ENCODE peak calls at places on chromosomes 11 and 22, in six cellular contexts. B, H, J, Y, V and O are unnamed samples.

GRCh38 chr11:102399189-102399588 is 52.2 kb downstream of the BIRC2 start:
- DNase-seq in B (no peak), H (no peak), J (no peak), Y (no peak), V (no peak), O (no peak)

GRCh38 chr11:44987506-44987905 is 36.8 kb upstream of the TP53I11 start:
- DNase-seq in B (no peak), H (no peak), J (no peak), Y (no peak), V (no peak), O (no peak)

GRCh38 chr11:132576706-132577105 is 955.6 kb downstream of the OPCML start:
- DNase-seq in B (peak), H (peak), J (no peak), Y (peak), V (no peak), O (no peak)

GRCh38 chr11:78791254-78791653 is 216.6 kb upstream of the NARS2 start:
- DNase-seq in B (no peak), H (no peak), J (no peak), Y (no peak), V (no peak), O (no peak)

GRCh38 chr11:96259053-96259837 is 83.8 kb downstream of the MAML2 start:
- DNase-seq in B (no peak), H (peak), J (no peak), Y (no peak), V (peak), O (no peak)

GRCh38 chr11:2584812-2585565 is 114.8 kb downstream of the KCNQ1OT1 start:
- DNase-seq in B (no peak), H (no peak), J (peak), Y (no peak), V (no peak), O (no peak)

GRCh38 chr11:12207384-12208150 is 97.2 kb downstream of the MICAL2 start:
- DNase-seq in B (no peak), H (peak), J (no peak), Y (no peak), V (peak), O (peak)

GRCh38 chr22:22380098-22381030 is 128.2 kb downstream of the ZNF280B start:
- DNase-seq in B (no peak), H (no peak), J (no peak), Y (peak), V (peak), O (peak)

GRCh38 chr11:32870676-32871075 is 21.9 kb upstream of the QSER1 start:
- DNase-seq in B (no peak), H (no peak), J (no peak), Y (peak), V (peak), O (no peak)

GRCh38 chr11:108122166-108122628 is 830 bp downstream of the ACAT1 start:
- DNase-seq in B (peak), H (peak), J (no peak), Y (peak), V (peak), O (peak)

GRCh38 chr22:31857247-31857646 is 87.1 kb upstream of the YWHAH start:
- DNase-seq in B (no peak), H (no peak), J (peak), Y (peak), V (no peak), O (no peak)

GRCh38 chr11:3631331-3631730 is 10.5 kb downstream of the ART5 start:
- DNase-seq in B (no peak), H (no peak), J (no peak), Y (no peak), V (no peak), O (no peak)

GRCh38 chr11:62508336-62509058 is 38.1 kb downstream of the AHNAK start:
- DNase-seq in B (peak), H (peak), J (peak), Y (peak), V (peak), O (peak)

GRCh38 chr11:118291453-118291852 is 13.1 kb upstream of the CD3E start:
- DNase-seq in B (no peak), H (no peak), J (no peak), Y (no peak), V (peak), O (no peak)

GRCh38 chr22:48959496-48959895 is 868.2 kb downstream of the BRD1 start:
- DNase-seq in B (no peak), H (no peak), J (peak), Y (no peak), V (no peak), O (no peak)

GRCh38 chr22:37996079-37996478 is 11.7 kb upstream of the SOX10 start:
- DNase-seq in B (peak), H (no peak), J (no peak), Y (no peak), V (no peak), O (no peak)

GRCh38 chr11:34114471-34114870 is 9.0 kb downstream of the NAT10 start:
- DNase-seq in B (no peak), H (no peak), J (no peak), Y (no peak), V (no peak), O (no peak)

GRCh38 chr11:111586305-111586915 is 15.8 kb upstream of the SIK2 start:
- DNase-seq in B (no peak), H (peak), J (no peak), Y (peak), V (peak), O (no peak)

GRCh38 chr11:818396-819128 is at the start of gene PNPLA2:
- DNase-seq in B (no peak), H (no peak), J (no peak), Y (no peak), V (peak), O (peak)

GRCh38 chr11:120307476-120307875 is 17.6 kb upstream of the TLCD5 start:
- DNase-seq in B (no peak), H (no peak), J (no peak), Y (no peak), V (no peak), O (no peak)

GRCh38 chr11:10304495-10305261 is at the start of gene ADM:
- DNase-seq in B (peak), H (peak), J (peak), Y (peak), V (peak), O (peak)

GRCh38 chr11:123173040-123173855 is 21.8 kb downstream of the CLMP start:
- DNase-seq in B (peak), H (peak), J (no peak), Y (no peak), V (peak), O (no peak)

GRCh38 chr11:113859665-113860064 is 15.7 kb downstream of the USP28 start:
- DNase-seq in B (no peak), H (no peak), J (no peak), Y (no peak), V (no peak), O (no peak)

GRCh38 chr22:35335468-35335867 is 35.8 kb downstream of the TOM1 start:
- DNase-seq in B (no peak), H (no peak), J (no peak), Y (no peak), V (no peak), O (no peak)

GRCh38 chr11:74162688-74163467 is 7.9 kb downstream of the C2CD3 start:
- DNase-seq in B (no peak), H (peak), J (no peak), Y (no peak), V (no peak), O (no peak)

GRCh38 chr22:36233796-36234195 is 5.5 kb downstream of the APOL2 start:
- DNase-seq in B (no peak), H (no peak), J (no peak), Y (no peak), V (no peak), O (no peak)

GRCh38 chr22:50670914-50671538 is 1.6 kb upstream of the SHANK3 start:
- DNase-seq in B (no peak), H (no peak), J (no peak), Y (no peak), V (no peak), O (no peak)

GRCh38 chr11:15195454-15196200 is 80.9 kb downstream of the INSC start:
- DNase-seq in B (no peak), H (no peak), J (no peak), Y (no peak), V (no peak), O (no peak)

GRCh38 chr11:106842134-106842533 is 176.1 kb downstream of the GUCY1A2 start:
- DNase-seq in B (no peak), H (no peak), J (no peak), Y (no peak), V (no peak), O (no peak)

GRCh38 chr11:132134322-132134721 is 763.9 kb downstream of the NTM start:
- DNase-seq in B (no peak), H (peak), J (no peak), Y (no peak), V (peak), O (no peak)

GRCh38 chr11:34654491-34655334 is 33.8 kb downstream of the EHF start:
- DNase-seq in B (peak), H (no peak), J (peak), Y (no peak), V (peak), O (no peak)

GRCh38 chr11:67267188-67268035 is 1.1 kb downstream of the GRK2 start:
- DNase-seq in B (no peak), H (no peak), J (peak), Y (no peak), V (peak), O (peak)

GRCh38 chr11:66288866-66289547 is at the start of gene YIF1A:
- DNase-seq in B (peak), H (peak), J (peak), Y (peak), V (peak), O (peak)

GRCh38 chr22:20748820-20749428 is 25.0 kb upstream of the SERPIND1 start:
- DNase-seq in B (no peak), H (peak), J (no peak), Y (no peak), V (no peak), O (no peak)

GRCh38 chr11:69200331-69201047 is 44.8 kb downstream of the SMIM38 start:
- DNase-seq in B (no peak), H (no peak), J (no peak), Y (peak), V (no peak), O (no peak)

GRCh38 chr22:46377566-46378498 is 42.3 kb downstream of the TRMU start:
- DNase-seq in B (no peak), H (no peak), J (no peak), Y (peak), V (peak), O (peak)

DNA sequence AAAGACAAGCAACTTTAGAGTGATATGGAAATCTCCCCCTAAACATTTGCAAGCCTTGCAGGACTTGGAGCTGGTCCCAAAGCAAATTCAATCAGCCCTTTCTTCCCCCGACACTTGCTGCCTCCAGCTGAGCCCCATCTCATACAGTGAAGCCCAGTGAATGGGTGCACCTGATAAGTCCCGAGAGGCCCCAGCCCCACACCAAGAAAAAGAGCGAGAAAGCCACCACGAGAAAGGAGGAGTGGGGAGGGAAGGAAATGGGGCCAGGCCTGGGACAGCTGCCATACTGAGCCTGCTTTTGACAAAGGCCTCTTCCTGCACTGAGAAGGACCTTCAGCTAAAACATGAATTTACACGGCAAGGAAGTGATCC is 35.1 kb downstream of the SPATA19 start:
- DNase-seq in B (no peak), H (no peak), J (no peak), Y (no peak), V (no peak), O (no peak)
- H3K4me3 ChIP-seq in B (no peak), H (no peak), J (no peak), Y (no peak), V (no peak), O (no peak)

DNA sequence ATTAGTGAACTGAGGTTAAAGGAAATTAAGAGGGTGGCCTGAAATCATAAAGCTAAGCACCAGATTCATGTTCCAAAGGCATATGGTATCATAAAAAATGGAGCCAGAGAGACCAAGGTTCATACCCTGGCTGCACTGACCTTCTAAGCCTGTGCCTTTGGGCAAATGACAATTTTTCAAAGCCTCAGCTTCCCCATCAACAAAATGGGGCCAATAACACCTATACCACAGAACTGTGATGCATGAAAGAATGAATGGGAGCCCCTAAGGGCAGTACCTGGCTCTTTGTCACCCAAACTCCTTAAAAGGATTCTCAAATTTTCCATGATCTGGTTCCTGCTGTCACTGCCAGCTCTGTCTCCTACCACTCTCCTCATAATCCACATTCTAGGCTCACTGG is 72.5 kb downstream of the RAB30 start:
- DNase-seq in B (no peak), H (no peak), J (no peak), Y (no peak), V (no peak), O (no peak)
- H3K4me3 ChIP-seq in B (no peak), H (no peak), J (no peak), Y (no peak), V (no peak), O (no peak)

GRCh38 chr22:43276311-43276710 is 66.9 kb downstream of the SCUBE1 start:
- DNase-seq in B (no peak), H (no peak), J (no peak), Y (no peak), V (no peak), O (no peak)

GRCh38 chr22:43275545-43275981 is 67.6 kb downstream of the SCUBE1 start:
- DNase-seq in B (peak), H (no peak), J (no peak), Y (peak), V (peak), O (no peak)

GRCh38 chr22:43279867-43280519 is 63.2 kb downstream of the SCUBE1 start:
- DNase-seq in B (no peak), H (no peak), J (no peak), Y (peak), V (no peak), O (no peak)

GRCh38 chr22:43277091-43277490 is 66.1 kb downstream of the SCUBE1 start:
- DNase-seq in B (no peak), H (no peak), J (no peak), Y (no peak), V (no peak), O (no peak)

DNA sequence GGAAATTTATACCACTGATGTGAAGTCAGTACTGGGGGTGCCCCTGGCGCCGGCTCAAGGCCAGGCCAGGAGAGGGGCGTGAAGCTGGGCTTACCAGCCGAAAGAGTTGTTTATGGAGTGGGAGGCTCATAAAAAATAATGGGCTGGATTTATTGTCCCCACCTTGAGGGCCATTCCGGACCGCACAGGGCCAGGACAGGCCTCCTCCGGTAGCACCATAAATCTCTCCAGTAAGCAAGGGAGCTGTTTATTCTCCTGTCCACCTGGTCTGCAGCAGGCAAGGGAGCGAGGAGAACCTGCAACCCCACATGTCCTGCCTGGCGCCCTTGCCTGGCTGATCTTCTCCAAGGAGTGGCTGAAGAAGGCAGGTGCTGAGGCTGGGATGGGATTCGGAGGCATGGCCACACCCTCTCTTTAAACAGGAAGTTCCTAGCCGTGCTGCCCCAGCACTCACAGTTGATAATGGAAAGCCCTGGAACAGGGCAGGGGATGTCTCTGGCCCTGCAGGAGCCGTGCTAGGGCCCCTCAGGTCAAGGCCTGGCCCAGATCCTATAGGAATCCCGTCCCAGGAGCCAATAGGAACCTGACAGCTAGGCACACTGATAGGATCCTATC is 65.1 kb downstream of the SCUBE1 start:
- DNase-seq in B (no peak), H (no peak), J (no peak), Y (no peak), V (peak), O (peak)
- H3K4me3 ChIP-seq in B (no peak), H (no peak), J (no peak), Y (no peak), V (no peak), O (no peak)

GRCh38 chr22:39176673-39177455 is 24.4 kb upstream of the CBX7 start:
- DNase-seq in B (no peak), H (no peak), J (no peak), Y (no peak), V (no peak), O (no peak)
- H3K4me3 ChIP-seq in B (no peak), H (no peak), J (no peak), Y (no peak), V (no peak), O (no peak)

GRCh38 chr22:45055936-45056335 is 46.1 kb upstream of the PHF21B start:
- DNase-seq in B (no peak), H (no peak), J (no peak), Y (no peak), V (no peak), O (no peak)

GRCh38 chr22:45053571-45053970 is 43.8 kb upstream of the PHF21B start:
- DNase-seq in B (no peak), H (no peak), J (no peak), Y (no peak), V (no peak), O (no peak)

GRCh38 chr22:45051419-45051818 is 41.6 kb upstream of the PHF21B start:
- DNase-seq in B (no peak), H (no peak), J (no peak), Y (no peak), V (no peak), O (no peak)

GRCh38 chr22:45051946-45052345 is 42.1 kb upstream of the PHF21B start:
- DNase-seq in B (no peak), H (no peak), J (no peak), Y (no peak), V (no peak), O (no peak)

GRCh38 chr22:45053094-45053493 is 43.3 kb upstream of the PHF21B start:
- DNase-seq in B (no peak), H (no peak), J (no peak), Y (no peak), V (no peak), O (no peak)
- H3K4me3 ChIP-seq in B (no peak), H (no peak), J (no peak), Y (no peak), V (no peak), O (no peak)

GRCh38 chr11:60953781-60954180 is 1.8 kb upstream of the SLC15A3 start:
- DNase-seq in B (no peak), H (no peak), J (no peak), Y (no peak), V (no peak), O (no peak)

GRCh38 chr11:60952742-60953170 is 780 bp upstream of the SLC15A3 start:
- DNase-seq in B (no peak), H (no peak), J (no peak), Y (no peak), V (no peak), O (no peak)

GRCh38 chr11:60950933-60951610 is 904 bp downstream of the SLC15A3 start:
- DNase-seq in B (no peak), H (no peak), J (peak), Y (peak), V (no peak), O (no peak)

GRCh38 chr11:60951611-60951908 is 416 bp downstream of the SLC15A3 start:
- DNase-seq in B (no peak), H (no peak), J (peak), Y (no peak), V (no peak), O (no peak)

DNA sequence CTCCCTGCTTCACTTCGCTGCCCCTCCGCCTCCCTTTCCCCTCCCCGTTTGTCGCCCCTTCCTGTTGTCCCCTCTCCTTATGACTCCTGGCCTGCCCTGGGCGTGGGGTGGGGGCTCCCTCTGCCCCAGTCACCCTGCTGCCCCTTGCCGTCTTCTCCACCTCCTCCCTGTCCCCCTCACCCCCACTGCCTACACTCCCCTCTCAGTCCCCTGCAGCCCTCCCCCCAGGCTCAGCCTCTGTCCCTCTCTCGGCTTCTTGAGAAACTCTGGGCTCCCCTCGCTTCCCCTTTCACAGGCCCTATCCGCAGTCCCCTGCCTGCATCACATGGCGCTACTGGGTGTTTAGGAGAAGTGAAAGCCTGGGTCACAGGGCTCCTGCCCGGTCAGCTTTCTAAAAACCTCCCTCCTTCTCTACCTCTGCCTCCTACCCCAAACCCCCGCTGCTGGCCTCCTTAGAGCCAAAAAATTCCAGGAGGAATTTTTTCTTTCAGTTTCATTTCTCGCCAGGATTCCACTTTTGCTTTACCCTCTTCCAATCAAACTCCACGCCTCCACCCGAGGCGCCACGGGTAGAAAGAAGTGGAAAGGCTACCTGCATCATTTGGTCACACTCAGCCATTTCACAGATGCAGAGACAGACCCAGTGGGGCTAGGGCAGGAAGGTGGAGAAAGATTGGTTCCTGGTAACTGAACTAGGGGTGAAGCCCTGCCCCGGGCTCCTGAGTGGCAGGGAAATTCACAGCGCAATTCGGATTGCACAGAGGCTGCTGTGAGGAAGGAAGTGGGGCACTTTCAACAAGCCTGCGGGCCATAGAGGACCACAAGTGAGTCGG is at the start of gene SLC15A3:
- DNase-seq in B (no peak), H (no peak), J (no peak), Y (peak), V (no peak), O (peak)
- H3K4me3 ChIP-seq in B (no peak), H (no peak), J (peak), Y (peak), V (no peak), O (peak)

GRCh38 chr22:47769652-47770051 is 1007.2 kb downstream of the TBC1D22A start:
- DNase-seq in B (no peak), H (no peak), J (no peak), Y (no peak), V (no peak), O (no peak)

GRCh38 chr22:47773635-47774034 is 1011.2 kb downstream of the TBC1D22A start:
- DNase-seq in B (no peak), H (no peak), J (no peak), Y (no peak), V (no peak), O (no peak)

GRCh38 chr22:47775686-47776085 is 1013.2 kb downstream of the TBC1D22A start:
- DNase-seq in B (peak), H (no peak), J (no peak), Y (no peak), V (peak), O (no peak)

GRCh38 chr22:47775191-47775590 is 1012.7 kb downstream of the TBC1D22A start:
- DNase-seq in B (no peak), H (no peak), J (no peak), Y (no peak), V (no peak), O (no peak)

GRCh38 chr22:47772864-47773263 is 1010.4 kb downstream of the TBC1D22A start:
- DNase-seq in B (no peak), H (no peak), J (no peak), Y (no peak), V (no peak), O (no peak)
- H3K4me3 ChIP-seq in B (no peak), H (no peak), J (no peak), Y (no peak), V (no peak), O (no peak)

GRCh38 chr11:8267831-8268529 is 4.3 kb upstream of the LMO1 start:
- DNase-seq in B (peak), H (no peak), J (peak), Y (peak), V (no peak), O (no peak)
- H3K4me3 ChIP-seq in B (peak), H (no peak), J (peak), Y (peak), V (no peak), O (peak)